ENCODE peak calls at places on chromosomes 4 and X, in six cellular contexts. W is upper lobe of left lung; F is heart left ventricle; D is epithelial cell of esophagus; K is CD8-positive, alpha-beta T cell; S is psoas muscle. L is an unnamed sample.

GRCh38 chr4:115274545-115274944 is 161.1 kb upstream of the NDST4 start:
- DNase-seq in F (no peak), S (no peak), D (no peak), W (no peak), K (no peak), L (no peak)

GRCh38 chr4:153271820-153272219 is 67.6 kb downstream of the TRIM2 start:
- DNase-seq in F (no peak), W (no peak), D (no peak), S (no peak), K (no peak), L (no peak)

GRCh38 chr4:17695341-17695740 is 80.9 kb downstream of the MED28 start:
- DNase-seq in W (peak), F (no peak), S (no peak), D (no peak), K (no peak), L (no peak)

GRCh38 chrX:39162322-39162721 is 361.1 kb downstream of the MID1IP1 start:
- DNase-seq in D (no peak), K (peak), F (no peak), W (peak), S (peak), L (no peak)

GRCh38 chrX:29687687-29688086 is 527.7 kb upstream of the MAGEB2 start:
- DNase-seq in W (no peak), K (no peak), S (no peak), D (peak), F (no peak), L (no peak)

GRCh38 chr4:80201326-80202151 is 4.2 kb downstream of the PRDM8 start:
- DNase-seq in S (peak), W (peak), K (peak), F (no peak), D (peak), L (no peak)

GRCh38 chr4:101697266-101697665 is 93.3 kb upstream of the BANK1 start:
- DNase-seq in D (no peak), W (no peak), K (no peak), F (no peak), S (no peak), L (no peak)

GRCh38 chr4:26916195-26916594 is 55.6 kb downstream of the STIM2 start:
- DNase-seq in W (no peak), D (peak), S (no peak), F (no peak), K (no peak), L (no peak)

GRCh38 chr4:680931-681645 is 6.7 kb downstream of the MYL5 start:
- DNase-seq in K (no peak), D (peak), W (peak), F (peak), S (peak), L (peak)

GRCh38 chr4:150816491-150816890 is 198.6 kb downstream of the LRBA start:
- DNase-seq in W (no peak), F (no peak), S (no peak), D (no peak), K (no peak), L (no peak)

GRCh38 chr4:100379583-100380105 is 138.2 kb downstream of the EMCN start:
- DNase-seq in W (no peak), F (peak), K (no peak), S (no peak), D (peak), L (no peak)

GRCh38 chr4:85486425-85487101 is 11.6 kb downstream of the ARHGAP24 start:
- DNase-seq in W (no peak), D (peak), K (no peak), F (no peak), S (no peak), L (no peak)

GRCh38 chrX:17183566-17183965 is 191.4 kb upstream of the NHS start:
- DNase-seq in W (no peak), K (no peak), S (no peak), D (no peak), F (no peak), L (no peak)

GRCh38 chrX:119374736-119375135 is 24.4 kb upstream of the SLC25A43 start:
- DNase-seq in K (no peak), D (peak), W (no peak), F (no peak), S (no peak), L (no peak)

GRCh38 chrX:31223817-31224216 is 152.0 kb upstream of the FTHL17 start:
- DNase-seq in F (no peak), K (no peak), W (no peak), D (peak), S (no peak), L (no peak)

GRCh38 chrX:15349046-15349445 is 13.7 kb upstream of the PIGA start:
- DNase-seq in K (no peak), S (no peak), F (no peak), W (no peak), D (peak), L (peak)

GRCh38 chr4:7157666-7158065 is 34.7 kb upstream of the SORCS2 start:
- DNase-seq in S (no peak), K (no peak), D (no peak), F (peak), W (no peak), L (peak)

GRCh38 chr4:123452585-123452984 is 56.0 kb downstream of the SPRY1 start:
- DNase-seq in W (no peak), D (peak), K (no peak), S (peak), F (no peak), L (peak)

GRCh38 chrX:70096052-70096451 is 33.8 kb downstream of the OTUD6A start:
- DNase-seq in W (no peak), S (no peak), K (no peak), D (peak), F (no peak), L (no peak)

GRCh38 chrX:142804085-142804484 is 221.6 kb upstream of the SPANXN4 start:
- DNase-seq in D (no peak), K (no peak), F (no peak), S (no peak), W (no peak), L (no peak)

GRCh38 chrX:118702741-118703140 is 24.7 kb upstream of the IL13RA1 start:
- DNase-seq in D (peak), S (no peak), F (no peak), K (no peak), W (no peak), L (no peak)

GRCh38 chr4:159052315-159052714 is 50.6 kb upstream of the RAPGEF2 start:
- DNase-seq in D (no peak), K (no peak), S (no peak), F (no peak), W (no peak), L (no peak)

GRCh38 chr4:98539741-98540140 is 118.7 kb downstream of the TSPAN5 start:
- DNase-seq in S (no peak), F (no peak), K (no peak), D (no peak), W (no peak), L (no peak)

GRCh38 chr4:31156221-31156620 is 436.1 kb downstream of the PCDH7 start:
- DNase-seq in W (no peak), D (no peak), F (no peak), K (no peak), S (no peak), L (no peak)

GRCh38 chr4:147409350-147409749 is 71.5 kb upstream of the EDNRA start:
- DNase-seq in F (no peak), S (no peak), D (peak), W (no peak), K (no peak), L (no peak)

GRCh38 chr4:100742045-100742444 is 224.2 kb upstream of the EMCN start:
- DNase-seq in F (no peak), S (no peak), W (no peak), K (no peak), D (peak), L (no peak)

GRCh38 chrX:41391606-41392005 is 55.5 kb upstream of the NYX start:
- DNase-seq in K (no peak), F (no peak), W (no peak), D (peak), S (no peak), L (no peak)

GRCh38 chrX:103554687-103555417 is 30.5 kb upstream of the TCEAL4 start:
- DNase-seq in W (no peak), S (no peak), D (peak), F (no peak), K (peak), L (no peak)

GRCh38 chr4:119543187-119543586 is 85.4 kb downstream of the PDE5A start:
- DNase-seq in D (no peak), S (no peak), K (no peak), W (no peak), F (no peak), L (no peak)

GRCh38 chr4:182567119-182567518 is 323.9 kb downstream of the TENM3 start:
- DNase-seq in K (no peak), S (no peak), D (no peak), W (no peak), F (no peak), L (no peak)

GRCh38 chrX:8424941-8425340 is 39.7 kb upstream of the VCX3B start:
- DNase-seq in S (no peak), F (no peak), W (no peak), K (no peak), D (peak), L (no peak)

GRCh38 chr4:79164961-79165610 is 160.8 kb downstream of the NAA11 start:
- DNase-seq in W (no peak), S (no peak), F (no peak), D (no peak), K (no peak), L (no peak)

GRCh38 chrX:47148946-47149345 is 3.9 kb downstream of the RBM10 start:
- DNase-seq in D (peak), W (no peak), S (no peak), K (no peak), F (no peak), L (peak)

GRCh38 chrX:105314468-105314867 is 94.0 kb upstream of the TEX13A start:
- DNase-seq in F (no peak), W (no peak), K (no peak), S (no peak), D (peak), L (no peak)

GRCh38 chr4:54908744-54909143 is 216.7 kb downstream of the KDR start:
- DNase-seq in W (no peak), S (no peak), K (no peak), F (no peak), D (no peak), L (no peak)
- H3K4me3 ChIP-seq in W (no peak), S (no peak), K (no peak), F (no peak), D (no peak), L (no peak)

GRCh38 chr4:37781134-37781455 is 45.4 kb upstream of the PGM2 start:
- DNase-seq in W (no peak), D (no peak), K (no peak), S (no peak), F (no peak), L (no peak)

DNA sequence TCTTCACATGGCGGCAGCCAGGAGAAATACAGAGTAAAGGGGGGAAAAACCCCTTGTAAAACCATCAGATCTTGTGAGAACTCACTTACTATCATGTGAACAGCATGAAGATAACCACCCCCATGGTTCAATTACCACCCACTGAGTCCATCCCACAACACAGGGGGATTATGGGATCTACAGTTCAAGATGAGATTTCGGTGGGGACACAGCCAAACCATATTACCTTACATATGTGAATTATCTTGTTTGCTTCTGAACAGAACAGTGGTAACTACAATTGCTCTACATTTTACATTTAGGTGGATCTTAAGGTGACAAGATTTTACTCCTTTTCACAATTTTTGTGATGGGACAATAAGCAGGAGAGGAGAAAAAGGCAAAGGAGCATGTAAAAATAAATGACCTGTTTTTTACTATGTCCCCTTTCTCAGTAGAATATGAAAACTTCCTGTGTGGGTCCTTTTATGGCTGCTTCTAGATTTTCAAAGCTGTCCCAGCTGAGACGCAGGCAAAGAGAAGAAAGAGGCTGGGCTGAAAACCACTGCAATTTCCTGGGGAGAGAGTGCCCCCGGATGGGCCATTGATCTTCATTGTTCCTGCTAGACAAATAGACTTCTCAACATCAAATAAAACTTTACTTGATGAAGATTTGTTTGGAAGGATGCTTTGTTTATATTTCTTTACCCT is 45.9 kb upstream of the PGM2 start:
- DNase-seq in W (no peak), F (no peak), K (peak), S (no peak), D (peak), L (no peak)
- TF ChIP-seq CTCF in W (no peak), F (no peak), K (no peak), S (no peak), D (peak), L (no peak)

GRCh38 chrX:131577999-131578734 is 34.3 kb downstream of the OR13H1 start:
- DNase-seq in F (no peak), S (no peak), W (no peak), K (no peak), D (no peak), L (no peak)
- H3K4me3 ChIP-seq in F (no peak), S (no peak), W (no peak), K (no peak), D (no peak), L (no peak)

DNA sequence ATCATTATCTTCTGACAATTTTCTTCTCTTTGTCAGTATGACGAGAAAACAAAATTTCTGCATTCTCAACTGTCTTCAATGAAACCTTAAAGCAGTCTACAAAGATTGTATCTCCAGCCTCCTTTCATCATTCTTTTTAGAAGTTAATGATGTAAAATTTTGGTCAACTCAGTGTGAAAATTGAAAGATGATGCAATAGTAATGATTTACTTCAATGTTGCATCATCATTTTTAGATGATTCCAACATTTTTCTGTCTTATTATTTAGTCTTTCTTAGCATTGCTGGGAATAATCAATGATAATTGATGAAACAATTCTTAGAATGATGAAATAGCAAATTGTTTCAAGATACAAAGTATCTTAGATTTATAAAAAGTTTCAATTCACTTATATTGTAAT is 372.7 kb downstream of the C4orf33 start:
- DNase-seq in S (no peak), D (no peak), W (no peak), K (no peak), F (no peak), L (no peak)
- TF ChIP-seq CTCF in S (no peak), D (no peak), W (no peak), K (no peak), F (no peak), L (no peak)

GRCh38 chr4:143341186-143341755 is 4.6 kb downstream of the GAB1 start:
- DNase-seq in W (no peak), F (no peak), K (no peak), S (no peak), D (no peak), L (no peak)

GRCh38 chr4:143338313-143338712 is 1.6 kb downstream of the GAB1 start:
- DNase-seq in W (no peak), K (no peak), F (no peak), S (no peak), D (no peak), L (no peak)

GRCh38 chr4:143337600-143338287 is 1.1 kb downstream of the GAB1 start:
- DNase-seq in S (peak), W (peak), K (no peak), D (peak), F (peak), L (peak)

GRCh38 chr4:143336828-143337599 is at the start of gene GAB1:
- DNase-seq in F (peak), K (no peak), D (peak), W (peak), S (peak), L (peak)

DNA sequence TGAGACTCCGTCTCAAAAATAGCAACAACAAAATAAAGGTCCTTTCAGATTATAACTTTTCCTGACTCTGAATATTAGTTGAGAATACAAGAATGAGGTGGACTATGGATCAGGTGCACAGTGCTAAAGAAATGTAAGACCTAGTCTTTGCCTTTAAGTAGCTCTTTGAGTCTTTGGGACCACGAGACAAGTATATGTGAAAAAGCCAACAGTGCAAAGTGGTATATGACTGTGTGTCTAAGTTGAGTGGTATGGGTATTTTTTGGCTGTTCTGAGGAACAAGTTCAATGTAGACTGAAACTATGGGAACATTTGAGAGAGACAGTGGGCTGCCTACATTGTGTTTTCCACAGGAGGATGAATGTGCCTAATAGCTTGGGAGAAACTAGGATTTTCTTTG is 2.8 kb downstream of the GAB1 start:
- DNase-seq in W (no peak), F (no peak), K (no peak), D (no peak), S (no peak), L (no peak)
- H3K4me3 ChIP-seq in W (no peak), F (no peak), K (no peak), D (no peak), S (peak), L (no peak)

GRCh38 chrX:55924574-55924973 is 207.0 kb downstream of the RRAGB start:
- DNase-seq in D (no peak), W (no peak), K (no peak), F (no peak), S (no peak), L (no peak)

DNA sequence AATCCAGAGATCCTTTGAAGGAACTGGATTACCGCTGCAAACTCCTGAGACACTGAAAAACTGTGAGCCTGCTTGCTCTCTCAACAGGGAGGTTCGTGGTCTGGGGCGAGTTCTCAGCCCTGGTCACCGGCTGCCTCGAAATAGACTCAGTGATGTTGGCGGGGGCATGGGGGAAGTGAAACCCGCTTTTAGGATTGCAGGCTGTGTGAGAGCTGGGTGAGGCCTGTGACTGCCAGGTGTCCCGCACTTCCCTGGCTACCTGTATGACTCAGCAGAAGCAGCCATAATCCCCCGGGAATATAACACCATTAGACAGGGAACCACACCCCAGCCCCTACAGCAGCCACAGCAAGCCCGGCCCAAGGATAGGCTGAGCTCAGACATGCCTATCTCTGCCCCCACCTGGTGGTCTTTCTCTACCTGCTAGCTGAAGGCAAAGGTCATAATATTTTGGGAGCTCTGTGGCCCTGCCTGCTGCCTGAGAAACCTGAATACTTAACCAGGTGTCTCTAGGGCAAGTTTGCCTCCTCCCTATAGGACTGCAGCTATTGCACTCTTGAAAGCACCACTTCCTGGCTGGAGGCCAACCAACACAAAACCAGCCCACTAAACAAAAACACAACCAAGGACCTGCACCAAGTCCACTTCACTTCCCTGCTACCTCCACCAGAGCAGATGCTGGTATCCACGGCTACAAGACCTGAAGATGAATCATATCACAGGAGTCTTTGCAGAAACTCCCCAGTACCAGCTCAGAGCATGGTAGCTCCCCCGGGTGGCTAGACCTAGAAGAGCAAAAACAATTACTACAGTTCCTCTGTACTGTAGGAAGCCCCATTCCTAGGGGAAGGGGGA is 202.0 kb downstream of the RRAGB start:
- DNase-seq in F (no peak), K (no peak), S (no peak), W (no peak), D (no peak), L (no peak)
- TF ChIP-seq CTCF in F (no peak), K (no peak), S (no peak), W (no peak), D (no peak), L (no peak)

DNA sequence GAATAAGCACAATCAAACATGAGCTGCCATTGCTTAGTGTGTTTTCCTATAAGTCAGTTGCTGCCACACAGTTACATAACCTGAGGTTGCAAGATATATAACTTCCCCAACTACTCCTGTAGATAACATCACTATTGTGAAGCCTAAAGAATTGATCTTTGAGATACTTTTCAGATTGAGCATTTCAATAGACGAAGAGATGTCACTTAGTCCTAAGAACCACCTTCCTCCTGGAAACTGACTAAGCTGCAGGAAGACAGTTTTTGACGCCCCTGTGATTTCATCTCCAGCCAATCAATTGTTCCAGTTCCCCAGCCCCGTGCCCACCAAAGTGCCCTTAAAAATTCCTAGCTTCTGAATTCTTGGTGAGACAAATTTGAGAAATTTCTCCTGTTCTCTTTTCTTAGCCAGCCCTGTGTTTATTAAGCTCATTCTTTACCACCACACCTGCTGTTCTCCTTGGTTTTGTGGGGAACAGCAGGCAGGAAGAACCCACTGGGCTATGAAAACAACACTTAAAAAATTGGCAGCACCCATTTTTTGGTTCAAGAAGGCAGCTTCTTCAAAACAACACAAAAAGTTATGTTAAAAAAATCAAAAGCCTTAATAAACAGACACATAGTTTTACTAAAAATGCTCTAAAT is 317.1 kb upstream of the PABPC4L start:
- DNase-seq in D (no peak), W (no peak), K (no peak), F (no peak), S (no peak), L (no peak)
- H3K4me3 ChIP-seq in D (no peak), W (no peak), K (no peak), F (no peak), S (no peak), L (no peak)

GRCh38 chr4:140372607-140373327 is 679 bp upstream of the SCOC start:
- DNase-seq in W (no peak), S (no peak), K (peak), F (no peak), D (peak), L (no peak)
- TF ChIP-seq CTCF in W (peak), S (peak), K (peak), F (no peak), D (no peak), L (no peak)

GRCh38 chr4:24471623-24472510 is 112.5 kb downstream of the DHX15 start:
- DNase-seq in K (no peak), D (peak), F (no peak), S (peak), W (peak), L (no peak)
- H3K4me3 ChIP-seq in K (peak), D (peak), F (peak), S (peak), W (peak), L (peak)

L was measured in lower leg skin.